ENCODE peak calls at places on chromosomes 12 and 14, in seven cellular contexts. I is IMR-90, G is pancreas, M is left lung, A is HCT116, F is lung, Y is Panc1. Q is an unnamed sample. For H3K36me3, the result is how much of the 10 kb centered on the place peaks cover.

GRCh38 chr12:6752181-6752930 is 585 bp downstream of the MLF2 start:
- ATAC-seq in Y (peak), M (peak), I (peak), A (peak), G (peak), F (peak), Q (no peak)

GRCh38 chr14:41280745-41281144 is 325.9 kb upstream of the LRFN5 start:
- ATAC-seq in I (no peak), A (no peak), F (no peak), Y (no peak), M (peak), G (no peak), Q (no peak)

GRCh38 chr12:89401433-89402086 is 49.3 kb upstream of the DUSP6 start:
- ATAC-seq in I (no peak), F (no peak), G (no peak), Y (no peak), A (no peak), M (no peak), Q (no peak)

GRCh38 chr14:100434033-100434601 is 111.0 kb downstream of the SLC25A47 start:
- ATAC-seq in G (no peak), I (no peak), Y (no peak), F (no peak), A (no peak), M (no peak), Q (no peak)

GRCh38 chr14:103140316-103141109 is 17.3 kb downstream of the TNFAIP2 start:
- ATAC-seq in M (no peak), G (no peak), A (peak), F (no peak), Y (no peak), I (no peak), Q (no peak)

GRCh38 chr14:78314484-78314883 is 144.3 kb downstream of the NRXN3 start:
- ATAC-seq in F (no peak), M (no peak), Y (no peak), I (no peak), G (no peak), A (no peak), Q (no peak)

GRCh38 chr12:107884769-107885694 is 110.5 kb downstream of the ASCL4 start:
- ATAC-seq in Y (peak), M (peak), G (peak), A (peak), F (peak), I (peak), Q (no peak)

GRCh38 chr12:93484315-93484981 is 17.1 kb downstream of the MRPL42 start:
- ATAC-seq in M (no peak), G (no peak), F (no peak), A (peak), Y (peak), I (peak), Q (no peak)

GRCh38 chr14:79842270-79842669 is 369.0 kb downstream of the DIO2 start:
- ATAC-seq in A (no peak), Y (no peak), G (peak), F (no peak), I (peak), M (peak), Q (peak)

GRCh38 chr12:127526925-127527324 is 740.0 kb upstream of the TMEM132C start:
- ATAC-seq in F (no peak), A (no peak), Y (no peak), G (no peak), I (no peak), M (no peak), Q (no peak)

GRCh38 chr12:77560714-77561113 is 270.0 kb upstream of the NAV3 start:
- ATAC-seq in Y (no peak), I (no peak), F (no peak), G (no peak), M (no peak), A (no peak), Q (no peak)

GRCh38 chr12:92158711-92159534 is 13.3 kb upstream of the BTG1 start:
- ATAC-seq in A (no peak), M (peak), Y (no peak), I (peak), G (no peak), F (no peak), Q (no peak)

GRCh38 chr14:61064210-61064609 is 83.2 kb downstream of the SLC38A6 start:
- ATAC-seq in A (no peak), F (no peak), M (no peak), I (no peak), G (no peak), Y (no peak), Q (no peak)

GRCh38 chr14:34993444-34993843 is 10.7 kb downstream of the SRP54 start:
- ATAC-seq in I (no peak), Y (no peak), A (no peak), F (no peak), G (no peak), M (no peak), Q (no peak)

GRCh38 chr14:75399819-75400678 is 27.8 kb upstream of the JDP2 start:
- ATAC-seq in Y (no peak), I (no peak), M (peak), A (peak), G (peak), F (peak), Q (peak)

GRCh38 chr12:98863167-98863566 is 218.1 kb downstream of the APAF1 start:
- ATAC-seq in Y (no peak), F (no peak), G (no peak), A (no peak), M (no peak), I (no peak), Q (no peak)

GRCh38 chr12:58656254-58657009 is 263.9 kb downstream of the LRIG3 start:
- ATAC-seq in G (no peak), F (no peak), Y (no peak), A (no peak), I (no peak), M (no peak), Q (no peak)

GRCh38 chr14:93011650-93012317 is 88.8 kb downstream of the CHGA start:
- ATAC-seq in A (no peak), F (no peak), I (no peak), M (no peak), G (peak), Y (no peak), Q (no peak)

GRCh38 chr14:21385170-21385904 is 1.5 kb upstream of the SUPT16H start:
- ATAC-seq in F (no peak), I (no peak), A (no peak), M (no peak), G (no peak), Y (no peak), Q (no peak)

GRCh38 chr12:48542300-48542928 is 17.0 kb downstream of the OR8S1 start:
- ATAC-seq in M (peak), A (peak), F (no peak), I (peak), G (peak), Y (peak), Q (no peak)

GRCh38 chr12:18262514-18262913 is 1.2 kb downstream of the PIK3C2G start:
- ATAC-seq in F (no peak), M (no peak), Y (no peak), I (no peak), G (no peak), A (no peak), Q (no peak)

GRCh38 chr14:103848720-103849077 is 1.3 kb upstream of the PPP1R13B start:
- ATAC-seq in G (no peak), M (no peak), I (no peak), Y (no peak), A (no peak), F (no peak), Q (no peak)

GRCh38 chr14:90518941-90519256 is 122.1 kb downstream of the CALM1 start:
- ATAC-seq in M (peak), A (peak), I (no peak), F (no peak), Y (no peak), G (no peak), Q (no peak)

GRCh38 chr12:111446044-111446581 is 40.4 kb downstream of the SH2B3 start:
- ATAC-seq in A (no peak), F (no peak), G (peak), Y (peak), M (no peak), I (peak), Q (peak)

GRCh38 chr12:92218394-92219077 is 72.9 kb upstream of the BTG1 start:
- ATAC-seq in M (peak), Y (no peak), A (no peak), F (no peak), G (no peak), I (no peak), Q (no peak)

GRCh38 chr14:99595034-99595433 is 9.0 kb downstream of the CCDC85C start:
- ATAC-seq in G (no peak), M (no peak), F (no peak), Y (no peak), I (no peak), A (no peak), Q (no peak)

GRCh38 chr12:94209240-94209639 is 60.9 kb downstream of the PLXNC1 start:
- ATAC-seq in G (no peak), I (no peak), A (no peak), Y (no peak), M (no peak), F (no peak), Q (no peak)

GRCh38 chr14:101225729-101226152 is 322.2 kb upstream of the RTL1 start:
- ATAC-seq in G (no peak), I (no peak), Y (no peak), A (no peak), F (no peak), M (no peak), Q (no peak)

GRCh38 chr14:44010595-44010994 is 496.5 kb downstream of the FSCB start:
- ATAC-seq in I (no peak), F (no peak), Y (no peak), A (no peak), G (no peak), M (no peak), Q (no peak)

GRCh38 chr12:59734371-59734770 is 138.5 kb downstream of the SLC16A7 start:
- ATAC-seq in G (no peak), M (no peak), Y (no peak), I (no peak), A (no peak), F (no peak), Q (no peak)

GRCh38 chr12:54561164-54561563 is 11.8 kb downstream of the PDE1B start:
- ATAC-seq in F (no peak), M (peak), A (no peak), I (no peak), Y (no peak), G (peak), Q (peak)
- H3K27ac ChIP-seq in F (peak), M (peak), A (no peak), I (no peak), Y (no peak), G (peak), Q (peak)

DNA sequence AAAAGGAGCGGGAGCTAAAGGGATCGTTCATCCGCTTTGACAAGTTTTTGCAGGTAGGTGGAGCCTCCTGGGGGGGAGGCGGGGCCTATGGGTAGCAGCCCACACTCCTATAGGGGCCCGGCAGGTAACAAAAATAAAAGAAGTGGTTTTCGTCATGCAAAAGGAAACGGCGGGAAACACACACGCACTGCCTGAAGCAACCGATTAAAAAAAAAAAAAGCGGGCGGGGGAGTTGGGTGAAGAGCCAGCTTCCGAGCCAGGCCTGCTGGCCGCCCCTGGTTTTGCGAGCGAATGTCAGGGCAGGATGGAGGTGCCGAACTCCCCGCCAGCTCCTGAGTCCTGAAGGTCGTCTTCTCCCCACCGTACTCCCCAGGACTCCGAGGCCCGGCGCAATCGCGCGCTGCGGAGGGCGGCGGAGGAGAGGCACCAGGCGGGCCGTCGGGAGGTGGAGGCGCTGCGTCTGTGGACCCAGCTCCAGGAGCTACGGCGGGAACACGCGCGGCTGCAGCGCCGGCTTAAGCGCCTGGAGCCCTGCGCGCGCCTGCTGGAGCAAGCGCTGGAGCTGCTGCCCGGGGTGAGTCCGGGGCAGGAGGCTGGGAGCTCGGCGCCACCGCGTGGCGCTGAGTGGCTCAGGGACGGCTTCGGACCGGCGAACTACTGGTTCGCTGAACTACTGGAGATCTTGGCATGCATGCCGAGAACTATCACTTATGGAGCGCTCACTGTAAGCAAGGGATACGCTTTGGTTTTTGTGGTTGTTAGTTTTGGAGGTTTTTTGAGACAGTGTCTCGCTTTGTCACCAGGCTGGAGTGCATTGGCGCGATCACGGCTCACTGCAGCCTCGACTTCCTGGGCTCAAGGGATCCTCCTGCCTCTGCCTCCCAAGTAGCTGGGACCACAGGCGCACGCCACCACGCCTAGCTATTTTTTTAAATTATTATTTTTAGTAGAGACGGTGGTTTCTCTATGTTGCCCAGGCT is 3.6 kb downstream of the CFAP73 start:
- ATAC-seq in M (peak), A (peak), I (peak), G (peak), F (peak), Y (peak), Q (peak)
- H3K4me3 ChIP-seq in M (peak), A (peak), I (no peak), G (peak), F (no peak), Y (peak), Q (no peak)

GRCh38 chr12:2796187-2796663 is 1.5 kb downstream of the FKBP4 start:
- ATAC-seq in Y (no peak), M (peak), F (no peak), I (no peak), G (peak), A (peak), Q (no peak)

GRCh38 chr12:2794261-2794735 is 472 bp upstream of the FKBP4 start:
- ATAC-seq in G (peak), F (peak), Y (peak), A (peak), I (peak), M (peak), Q (peak)

GRCh38 chr12:2793561-2793960 is 1.2 kb upstream of the FKBP4 start:
- ATAC-seq in Y (no peak), A (no peak), G (no peak), M (no peak), F (no peak), I (no peak), Q (no peak)

GRCh38 chr12:2794736-2795289 is at the start of gene FKBP4:
- ATAC-seq in I (peak), F (peak), G (peak), A (peak), M (peak), Y (peak), Q (peak)

DNA sequence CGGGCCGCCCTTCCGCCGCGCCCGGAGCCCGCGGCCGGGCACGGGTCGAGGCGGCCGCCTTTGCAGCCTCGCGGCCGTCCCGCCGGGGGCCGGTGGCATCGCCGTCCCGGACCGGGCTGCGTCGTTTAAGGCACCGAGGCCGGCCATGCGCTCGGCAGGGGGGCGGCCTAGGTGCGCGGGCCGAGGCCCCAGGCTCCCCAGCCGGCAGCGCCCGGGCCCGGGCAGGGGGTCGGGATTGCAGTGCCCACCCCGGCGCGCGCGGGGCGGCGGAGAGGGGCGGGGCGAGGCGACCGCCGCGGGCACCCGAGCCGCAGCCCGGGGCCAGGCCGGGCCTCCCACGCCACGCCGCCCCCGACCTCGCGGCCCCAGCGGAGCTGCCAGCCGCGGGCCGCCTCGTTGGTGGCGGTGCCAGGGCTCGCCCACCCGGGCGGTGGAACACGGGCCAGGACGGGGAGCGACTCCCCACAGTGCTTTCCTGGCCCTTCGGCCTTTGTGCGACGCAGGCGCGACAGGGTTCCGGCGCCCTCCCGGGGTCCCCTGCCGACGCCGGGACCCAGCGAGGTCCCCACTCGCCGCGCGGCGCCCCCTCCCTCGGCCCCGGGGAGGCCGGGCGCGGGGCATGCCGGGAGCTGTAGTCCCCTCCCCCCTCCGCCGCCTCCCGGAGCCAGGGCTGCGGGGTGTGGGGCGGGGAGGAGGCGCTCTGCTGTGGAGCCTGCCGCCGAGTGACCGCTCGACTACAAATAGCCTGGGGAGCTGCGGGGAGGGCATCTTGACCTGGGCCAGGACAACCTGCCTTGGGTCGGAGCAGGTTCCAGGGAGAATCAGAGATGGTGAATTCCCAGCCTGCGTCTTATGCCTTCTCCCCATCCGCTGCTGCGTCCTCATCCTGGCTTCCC is 769 bp downstream of the FKBP4 start:
- ATAC-seq in M (peak), I (peak), Y (peak), F (peak), G (peak), A (peak), Q (peak)
- H3K36me3 ChIP-seq in M (under half), I (under half), Y (under half), F (under half), G (under half), A (under half), Q (under half)

GRCh38 chr12:68118096-68118755 is 41.3 kb downstream of the IFNG start:
- ATAC-seq in I (no peak), Y (no peak), M (no peak), G (no peak), A (no peak), F (no peak), Q (no peak)

GRCh38 chr12:68121143-68121542 is 38.4 kb downstream of the IFNG start:
- ATAC-seq in G (no peak), F (no peak), Y (no peak), M (no peak), A (no peak), I (no peak), Q (no peak)

GRCh38 chr12:68119250-68119649 is 40.3 kb downstream of the IFNG start:
- ATAC-seq in G (no peak), I (no peak), M (no peak), F (no peak), A (no peak), Y (no peak), Q (no peak)

GRCh38 chr12:68122236-68122920 is 37.2 kb downstream of the IFNG start:
- ATAC-seq in G (no peak), F (no peak), I (no peak), A (no peak), M (no peak), Y (no peak), Q (no peak)

DNA sequence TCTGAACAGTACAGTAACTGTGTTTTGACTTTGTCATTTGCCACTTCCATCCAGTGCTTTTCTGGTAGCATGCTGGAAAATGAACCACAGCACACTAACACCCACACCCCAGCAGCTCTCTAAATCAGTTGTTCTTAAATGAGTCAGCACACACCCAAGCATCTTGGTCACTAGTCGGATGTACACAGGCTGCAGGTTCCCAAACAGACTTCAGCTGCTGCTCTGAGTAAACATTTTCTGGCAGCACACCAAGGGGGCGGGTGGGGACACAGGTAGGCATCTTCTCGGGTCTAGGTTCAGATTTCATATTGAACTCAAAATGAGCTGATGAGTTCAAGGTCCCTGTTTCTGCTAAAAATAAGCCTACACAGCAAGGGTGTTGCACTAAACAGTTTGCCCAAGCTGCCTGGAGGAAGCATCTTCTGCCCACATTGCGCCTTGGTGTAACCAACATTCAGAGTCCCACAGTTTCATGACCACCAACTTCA is 39.8 kb downstream of the IFNG start:
- ATAC-seq in F (no peak), M (no peak), I (no peak), G (no peak), A (no peak), Y (no peak), Q (no peak)
- H3K27ac ChIP-seq in F (no peak), M (no peak), I (no peak), G (no peak), A (no peak), Y (no peak), Q (no peak)

Q was measured in gastroesophageal sphincter.